ENCODE peak calls at places on chromosome 2, in five cellular contexts. U is A172, R is NCI-H510A, L is keratinocyte, D is amniotic stem cell. T is an unnamed sample.

GRCh38 chr2:231686192-231687100 is 21.9 kb upstream of the PTMA start:
- DNase-seq in D (no peak), R (no peak), U (no peak), L (no peak), T (no peak)

GRCh38 chr2:138707424-138708074 is 72.6 kb downstream of the NXPH2 start:
- DNase-seq in R (no peak), D (peak), U (peak), L (no peak), T (no peak)

GRCh38 chr2:216624251-216624650 is 9.0 kb upstream of the IGFBP2 start:
- DNase-seq in U (no peak), L (no peak), D (no peak), R (no peak), T (no peak)

GRCh38 chr2:209334188-209335017 is 89.4 kb upstream of the MAP2 start:
- DNase-seq in L (no peak), U (peak), R (peak), D (peak), T (peak)

GRCh38 chr2:52222128-52222527 is 1190.2 kb upstream of the NRXN1 start:
- DNase-seq in D (no peak), L (no peak), U (peak), R (no peak), T (no peak)

GRCh38 chr2:159256159-159256558 is 30.3 kb downstream of the WDSUB1 start:
- DNase-seq in D (peak), U (no peak), R (no peak), L (no peak), T (no peak)

GRCh38 chr2:176110975-176111663 is 4.0 kb downstream of the HOXD11 start:
- DNase-seq in D (no peak), L (no peak), U (no peak), R (peak), T (no peak)

GRCh38 chr2:144659731-144660275 is 139.9 kb upstream of the ZEB2 start:
- DNase-seq in D (no peak), U (peak), L (peak), R (no peak), T (peak)

GRCh38 chr2:164840458-164840929 is 1.1 kb downstream of the COBLL1 start:
- DNase-seq in R (peak), U (no peak), L (no peak), D (no peak), T (no peak)

GRCh38 chr2:239324456-239324855 is 76.4 kb downstream of the HDAC4 start:
- DNase-seq in U (no peak), R (no peak), L (no peak), D (no peak), T (no peak)

GRCh38 chr2:224442092-224442999 is 40.4 kb upstream of the FAM124B start:
- DNase-seq in D (no peak), U (no peak), R (no peak), L (no peak), T (no peak)

GRCh38 chr2:239468491-239469017 is 67.7 kb upstream of the HDAC4 start:
- DNase-seq in D (no peak), L (no peak), R (no peak), U (no peak), T (no peak)

GRCh38 chr2:118755362-118755761 is 92.1 kb downstream of the EN1 start:
- DNase-seq in D (no peak), U (no peak), R (no peak), L (no peak), T (no peak)

GRCh38 chr2:133082034-133082433 is 412.0 kb upstream of the LYPD1 start:
- DNase-seq in D (no peak), L (no peak), U (no peak), R (no peak), T (no peak)

GRCh38 chr2:1781291-1782080 is 37.2 kb upstream of the PXDN start:
- DNase-seq in U (no peak), D (no peak), L (no peak), R (no peak), T (no peak)

GRCh38 chr2:105541189-105542050 is 142.6 kb upstream of the FHL2 start:
- DNase-seq in D (no peak), U (peak), L (peak), R (no peak), T (no peak)

GRCh38 chr2:39494784-39495251 is 57.7 kb upstream of the MAP4K3 start:
- DNase-seq in L (no peak), R (no peak), U (peak), D (peak), T (peak)

GRCh38 chr2:9637330-9637729 is 6.5 kb upstream of the YWHAQ start:
- DNase-seq in L (no peak), U (peak), D (no peak), R (no peak), T (no peak)

GRCh38 chr2:146246734-146247523 is 1597.9 kb upstream of the ACVR2A start:
- DNase-seq in R (no peak), U (no peak), L (no peak), D (no peak), T (no peak)

GRCh38 chr2:12718662-12719399 is 2.1 kb downstream of the TRIB2 start:
- DNase-seq in U (no peak), R (no peak), D (no peak), L (no peak), T (no peak)

GRCh38 chr2:59690849-59691248 is 862.6 kb downstream of the BCL11A start:
- DNase-seq in U (no peak), R (peak), L (no peak), D (no peak), T (no peak)

GRCh38 chr2:28661589-28662001 is 90.0 kb upstream of the PPP1CB start:
- DNase-seq in D (no peak), L (no peak), R (no peak), U (peak), T (no peak)

GRCh38 chr2:147094077-147094476 is 750.8 kb upstream of the ACVR2A start:
- DNase-seq in D (no peak), L (no peak), R (no peak), U (no peak), T (no peak)

GRCh38 chr2:74374509-74375205 is 5.5 kb downstream of the DCTN1 start:
- DNase-seq in U (no peak), R (peak), L (no peak), D (no peak), T (no peak)

GRCh38 chr2:160940699-160941098 is 219.5 kb upstream of the TANK start:
- DNase-seq in D (no peak), L (no peak), R (no peak), U (no peak), T (no peak)

GRCh38 chr2:171244466-171244969 is 83.8 kb upstream of the TLK1 start:
- DNase-seq in U (no peak), D (no peak), L (no peak), R (no peak), T (no peak)

GRCh38 chr2:34570266-34570872 is 971.3 kb upstream of the FAM98A start:
- DNase-seq in U (peak), R (no peak), L (no peak), D (no peak), T (no peak)

GRCh38 chr2:2061091-2061696 is 269.9 kb downstream of the MYT1L start:
- DNase-seq in U (no peak), D (no peak), L (no peak), R (no peak), T (no peak)

GRCh38 chr2:168336786-168337388 is 89.5 kb upstream of the STK39 start:
- DNase-seq in U (peak), D (no peak), L (peak), R (peak), T (no peak)

GRCh38 chr2:101998556-101999121 is 6.9 kb downstream of the IL1R2 start:
- DNase-seq in L (no peak), R (no peak), U (no peak), D (no peak), T (no peak)

GRCh38 chr2:11466307-11467125 is 555 bp upstream of the E2F6 start:
- DNase-seq in U (no peak), R (no peak), L (no peak), D (no peak), T (no peak)

GRCh38 chr2:235416816-235417499 is 76.9 kb upstream of the AGAP1 start:
- DNase-seq in L (no peak), R (peak), U (no peak), D (no peak), T (no peak)

GRCh38 chr2:5164806-5165525 is 527.2 kb upstream of the SOX11 start:
- DNase-seq in L (peak), U (peak), D (peak), R (no peak), T (peak)

GRCh38 chr2:234495076-234495800 is 1.6 kb downstream of the ARL4C start:
- DNase-seq in D (no peak), R (no peak), L (no peak), U (no peak), T (no peak)

GRCh38 chr2:38733300-38733971 is 17.7 kb downstream of the SRSF7 start:
- DNase-seq in R (no peak), D (no peak), U (no peak), L (no peak), T (no peak)

GRCh38 chr2:111617299-111617803 is 266.6 kb downstream of the ANAPC1 start:
- DNase-seq in R (no peak), U (peak), D (no peak), L (peak), T (no peak)

T was measured in T1000.